ENCODE peak calls at places on chromosome 2, in six cellular contexts. B is CD8-positive, alpha-beta T cell; Y is aorta; C is iPS DF 6.9; P is psoas muscle; Q is brain microvascular endothelial cell. R is an unnamed sample.

GRCh38 chr2:226578373-226578772 is 221.2 kb downstream of the IRS1 start:
- DNase-seq in B (no peak), Y (no peak), C (no peak), P (no peak), Q (no peak), R (no peak)

GRCh38 chr2:95234806-95235205 is 27.5 kb downstream of the ZNF892 start:
- DNase-seq in B (no peak), Y (no peak), C (no peak), P (no peak), Q (no peak), R (no peak)

GRCh38 chr2:109205447-109205846 is 76.4 kb downstream of the SH3RF3 start:
- DNase-seq in B (no peak), Y (no peak), C (no peak), P (no peak), Q (no peak), R (no peak)

GRCh38 chr2:240170354-240170735 is 29.9 kb upstream of the OTOS start:
- DNase-seq in B (no peak), Y (peak; percentile 62), C (no peak), P (no peak), Q (peak; percentile 17), R (no peak)

GRCh38 chr2:174574657-174575056 is 22.9 kb downstream of the WIPF1 start:
- DNase-seq in B (no peak), Y (no peak), C (no peak), P (no peak), Q (no peak), R (no peak)

GRCh38 chr2:196606516-196606915 is 33.0 kb upstream of the CCDC150 start:
- DNase-seq in B (no peak), Y (no peak), C (no peak), P (no peak), Q (no peak), R (no peak)

GRCh38 chr2:74558284-74559230 is 4.0 kb downstream of the DOK1 start:
- DNase-seq in B (no peak), Y (no peak), C (no peak), P (no peak), Q (no peak), R (no peak)

GRCh38 chr2:84906900-84907714 is 1.7 kb downstream of the TMSB10 start:
- DNase-seq in B (peak; percentile 30), Y (peak; percentile 83), C (no peak), P (peak; percentile 65), Q (peak; percentile 79), R (peak; percentile 64)

GRCh38 chr2:133885847-133886246 is 317.6 kb upstream of the NCKAP5 start:
- DNase-seq in B (no peak), Y (no peak), C (no peak), P (no peak), Q (no peak), R (no peak)

GRCh38 chr2:238900511-238900910 is 52.6 kb downstream of the TWIST2 start:
- DNase-seq in B (no peak), Y (no peak), C (no peak), P (no peak), Q (no peak), R (no peak)

GRCh38 chr2:182241936-182242335 is 184.9 kb downstream of the PDE1A start:
- DNase-seq in B (no peak), Y (no peak), C (no peak), P (no peak), Q (no peak), R (no peak)

GRCh38 chr2:61023670-61024069 is 5.6 kb upstream of the PUS10 start:
- DNase-seq in B (no peak), Y (no peak), C (no peak), P (no peak), Q (no peak), R (no peak)

GRCh38 chr2:164841719-164842623 is at the start of gene COBLL1:
- DNase-seq in B (no peak), Y (peak; percentile 91), C (peak; percentile 83), P (peak; percentile 72), Q (peak; percentile 56), R (peak; percentile 86)

GRCh38 chr2:46446871-46447568 is 32.3 kb upstream of the TMEM247 start:
- DNase-seq in B (no peak), Y (no peak), C (no peak), P (no peak), Q (no peak), R (no peak)

GRCh38 chr2:168851674-168852320 is 38.4 kb downstream of the SPC25 start:
- DNase-seq in B (no peak), Y (peak; percentile 72), C (no peak), P (peak; percentile 26), Q (peak; percentile 91), R (no peak)

GRCh38 chr2:170932166-170932565 is 3.1 kb downstream of the GORASP2 start:
- DNase-seq in B (no peak), Y (no peak), C (no peak), P (no peak), Q (no peak), R (no peak)

GRCh38 chr2:186570587-186570986 is 19.3 kb upstream of the ITGAV start:
- DNase-seq in B (no peak), Y (no peak), C (no peak), P (no peak), Q (peak; percentile 64), R (no peak)

GRCh38 chr2:19474128-19474527 is 115.7 kb upstream of the OSR1 start:
- DNase-seq in B (peak; percentile 12), Y (no peak), C (no peak), P (no peak), Q (no peak), R (no peak)

GRCh38 chr2:210086292-210086691 is 83.9 kb downstream of the RPE start:
- DNase-seq in B (no peak), Y (no peak), C (no peak), P (no peak), Q (no peak), R (no peak)

GRCh38 chr2:44927979-44928659 is 13.4 kb upstream of the SIX3 start:
- DNase-seq in B (no peak), Y (no peak), C (no peak), P (no peak), Q (no peak), R (no peak)

GRCh38 chr2:44928660-44929471 is 12.6 kb upstream of the SIX3 start:
- DNase-seq in B (no peak), Y (peak; percentile 76), C (no peak), P (no peak), Q (no peak), R (no peak)

GRCh38 chr2:44925561-44926087 is 15.9 kb upstream of the SIX3 start:
- DNase-seq in B (no peak), Y (no peak), C (no peak), P (no peak), Q (no peak), R (no peak)

GRCh38 chr2:44929680-44930273 is 11.7 kb upstream of the SIX3 start:
- DNase-seq in B (no peak), Y (peak; percentile 76), C (no peak), P (no peak), Q (no peak), R (no peak)

DNA sequence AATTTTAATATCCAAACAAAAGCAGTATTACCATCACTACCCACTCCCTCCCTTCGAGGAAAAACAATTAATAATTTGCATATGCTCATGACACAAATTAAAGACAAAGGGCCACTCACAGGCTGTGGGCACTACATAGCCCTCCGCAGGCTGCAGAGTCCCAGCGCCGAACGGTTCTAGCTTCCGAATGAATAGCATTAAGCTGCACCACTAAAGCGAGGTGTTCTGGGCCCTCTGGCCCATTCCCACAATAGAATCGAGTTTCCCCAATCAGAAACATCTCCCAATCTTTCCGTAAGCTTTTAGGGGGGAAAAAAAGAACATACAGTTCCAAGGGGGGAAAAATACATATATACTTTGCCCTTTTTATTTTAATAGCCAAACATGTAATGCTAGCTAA is 14.5 kb upstream of the SIX3 start:
- DNase-seq in B (no peak), Y (no peak), C (no peak), P (no peak), Q (no peak), R (no peak)
- H3K27me3 ChIP-seq in B (peaks cover 9% of the 10 kb centered on the region), Y (no peaks in the 10 kb centered on the region), C (peaks cover 63% of the 10 kb centered on the region), P (peaks cover 28% of the 10 kb centered on the region), Q (peaks cover 88% of the 10 kb centered on the region), R (peaks cover 21% of the 10 kb centered on the region)

DNA sequence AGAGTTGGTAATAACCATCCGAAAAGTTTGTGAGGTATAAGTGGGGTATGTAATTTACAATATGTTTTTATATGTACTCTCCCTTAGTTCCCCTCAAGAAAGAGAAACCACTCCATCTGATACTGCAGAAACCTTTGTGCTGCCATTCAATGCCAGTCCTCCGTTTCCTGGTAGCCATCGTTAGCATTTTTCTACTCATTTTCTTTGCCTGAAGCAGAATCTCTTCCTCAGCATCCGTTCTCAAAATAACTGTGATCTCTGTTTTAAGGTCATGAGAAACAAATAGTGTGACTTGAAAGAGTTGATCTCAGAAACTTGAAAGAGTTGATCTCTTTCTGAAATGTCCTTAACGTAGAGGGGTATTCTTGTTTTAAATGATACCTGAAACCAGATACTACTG is 996 bp downstream of the PTCD3 start:
- DNase-seq in B (no peak), Y (no peak), C (no peak), P (no peak), Q (no peak), R (no peak)
- H3K27ac ChIP-seq in B (peak overlapping the region; percentile 80), Y (no peak overlapping the region), C (no peak overlapping the region), P (peak overlapping the region; percentile 86), Q (no peak overlapping the region), R (no peak overlapping the region)

GRCh38 chr2:232929303-232930123 is 59.4 kb downstream of the SNORC start:
- DNase-seq in B (no peak), Y (no peak), C (no peak), P (no peak), Q (no peak), R (no peak)
- H3K27me3 ChIP-seq in B (peaks cover 17% of the 10 kb centered on the region), Y (no peaks in the 10 kb centered on the region), C (peaks cover 35% of the 10 kb centered on the region), P (peaks cover 14% of the 10 kb centered on the region), Q (peaks cover 49% of the 10 kb centered on the region), R (peaks cover 10% of the 10 kb centered on the region)

GRCh38 chr2:68749345-68749744 is 14.7 kb downstream of the ARHGAP25 start:
- DNase-seq in B (no peak), Y (no peak), C (no peak), P (no peak), Q (no peak), R (no peak)
- H3K27ac ChIP-seq in B (no peak overlapping the region), Y (no peak overlapping the region), C (no peak overlapping the region), P (no peak overlapping the region), Q (no peak overlapping the region), R (no peak overlapping the region)

GRCh38 chr2:222305510-222306392 is 7.0 kb upstream of the PAX3 start:
- DNase-seq in B (no peak), Y (peak; percentile 77), C (no peak), P (no peak), Q (no peak), R (no peak)
- H3K27me3 ChIP-seq in B (peaks cover 53% of the 10 kb centered on the region), Y (no peaks in the 10 kb centered on the region), C (peaks cover 99% of the 10 kb centered on the region), P (peaks cover 26% of the 10 kb centered on the region), Q (peaks cover 100% of the 10 kb centered on the region), R (peaks cover 31% of the 10 kb centered on the region)

GRCh38 chr2:43340066-43340465 is 113.7 kb upstream of the ZFP36L2 start:
- DNase-seq in B (no peak), Y (no peak), C (no peak), P (no peak), Q (no peak), R (no peak)
- H3K27ac ChIP-seq in B (no peak overlapping the region), Y (no peak overlapping the region), C (no peak overlapping the region), P (peak overlapping the region; percentile 88), Q (no peak overlapping the region), R (no peak overlapping the region)

R was measured in lung.